ENCODE peak calls at places on chromosomes 13 and 19, in eight cellular contexts. Q is OCI-LY7, K is colonic mucosa, J is choroid plexus epithelial cell, E is IMR-90, F is cardiac muscle cell, M is HepG2, I is BJ. Y is an unnamed sample.

GRCh38 chr19:43618921-43619261 is 538 bp downstream of the ZNF428 start:
- DNase-seq in K (peak), F (peak), I (no peak), M (peak), Q (peak), E (peak), J (no peak), Y (no peak)

GRCh38 chr13:34346626-34347025 is 528.7 kb downstream of the RFC3 start:
- DNase-seq in J (peak), I (no peak), F (no peak), Q (no peak), E (no peak), M (no peak), K (no peak), Y (no peak)

GRCh38 chr13:59016250-59016649 is 1147.5 kb downstream of the DIAPH3 start:
- DNase-seq in J (peak), F (peak), Q (no peak), M (no peak), E (no peak), K (no peak), I (no peak), Y (no peak)

GRCh38 chr19:30690935-30691505 is 318.8 kb downstream of the ZNF536 start:
- DNase-seq in F (no peak), Q (no peak), K (no peak), J (no peak), I (no peak), E (no peak), M (no peak), Y (no peak)

GRCh38 chr13:113495494-113496251 is 5.2 kb upstream of the DCUN1D2 start:
- DNase-seq in K (no peak), Q (no peak), E (peak), J (peak), M (no peak), F (peak), I (no peak), Y (no peak)

GRCh38 chr19:11414544-11414943 is 4.6 kb downstream of the RGL3 start:
- DNase-seq in I (no peak), K (no peak), J (no peak), M (no peak), F (no peak), E (no peak), Q (no peak), Y (no peak)

GRCh38 chr19:13277104-13277809 is 127.0 kb downstream of the IER2 start:
- DNase-seq in I (peak), F (peak), J (peak), Q (peak), E (peak), K (peak), M (peak), Y (peak)

GRCh38 chr13:39023761-39024160 is 14.1 kb downstream of the PROSER1 start:
- DNase-seq in M (no peak), K (peak), Q (no peak), F (peak), J (peak), E (peak), I (no peak), Y (no peak)

GRCh38 chr13:99983401-99984133 is 2.0 kb downstream of the ZIC2 start:
- DNase-seq in Q (no peak), E (no peak), F (no peak), K (no peak), I (no peak), J (no peak), M (no peak), Y (no peak)

GRCh38 chr19:8259142-8259921 is 48.8 kb downstream of the CD320 start:
- DNase-seq in M (no peak), F (no peak), K (no peak), I (no peak), J (no peak), Q (no peak), E (no peak), Y (no peak)

GRCh38 chr19:32916969-32917611 is 47.5 kb upstream of the SLC7A9 start:
- DNase-seq in K (no peak), Q (no peak), E (no peak), F (no peak), J (peak), I (no peak), M (no peak), Y (no peak)

GRCh38 chr19:674282-675151 is 1.7 kb upstream of the FSTL3 start:
- DNase-seq in K (no peak), J (no peak), M (peak), E (no peak), I (no peak), Q (no peak), F (no peak), Y (no peak)

GRCh38 chr19:676343-677105 is at the start of gene FSTL3:
- DNase-seq in E (no peak), J (no peak), F (peak), K (no peak), I (no peak), M (no peak), Q (no peak), Y (no peak)

GRCh38 chr19:677201-677600 is 1.0 kb downstream of the FSTL3 start:
- DNase-seq in K (peak), J (peak), Q (no peak), F (peak), M (peak), I (no peak), E (peak), Y (peak)

GRCh38 chr19:677601-678380 is 1.6 kb downstream of the FSTL3 start:
- DNase-seq in M (no peak), I (no peak), F (no peak), Q (peak), K (no peak), J (peak), E (no peak), Y (no peak)

GRCh38 chr19:676007-676342 is 217 bp upstream of the FSTL3 start:
- DNase-seq in Q (no peak), I (no peak), M (no peak), J (no peak), E (no peak), F (no peak), K (no peak), Y (no peak)
- H3K4me3 ChIP-seq in Q (no peak), I (peak), M (peak), J (peak), E (peak), F (no peak), K (no peak), Y (peak)

GRCh38 chr19:56701895-56702294 is 30.3 kb upstream of the ZNF835 start:
- DNase-seq in Q (no peak), I (no peak), K (no peak), M (no peak), E (no peak), J (no peak), F (no peak), Y (no peak)

DNA sequence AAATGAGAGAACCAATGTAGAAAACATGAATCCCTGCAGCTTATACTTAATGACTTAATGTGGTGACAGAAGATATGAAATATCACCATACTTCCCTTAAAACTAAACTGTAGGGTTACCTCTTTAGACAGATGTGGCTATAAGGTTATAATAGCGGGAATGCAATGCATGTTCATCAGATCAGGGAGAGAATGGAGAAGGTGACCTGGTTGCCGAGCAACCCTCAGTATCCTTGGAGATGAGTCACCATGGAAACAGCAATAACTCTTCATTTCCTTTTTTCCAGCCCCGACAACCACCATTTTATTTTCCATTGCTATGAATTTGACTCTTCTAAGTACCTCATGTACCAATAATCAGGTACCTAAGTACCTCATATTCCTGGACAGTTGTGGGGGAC is 28.0 kb upstream of the ZNF835 start:
- DNase-seq in K (no peak), Q (no peak), M (no peak), I (no peak), F (no peak), J (no peak), E (no peak), Y (no peak)
- H3K4me3 ChIP-seq in K (no peak), Q (no peak), M (no peak), I (no peak), F (no peak), J (no peak), E (no peak), Y (no peak)

GRCh38 chr13:95553614-95554385 is 1.3 kb downstream of the CLDN10 start:
- DNase-seq in K (peak), Q (no peak), F (peak), I (no peak), E (no peak), J (no peak), M (no peak), Y (no peak)
- H3K4me3 ChIP-seq in K (peak), Q (no peak), F (no peak), I (no peak), E (no peak), J (no peak), M (no peak), Y (no peak)

GRCh38 chr13:60260440-60260839 is 96.7 kb upstream of the DIAPH3 start:
- DNase-seq in Q (peak), I (no peak), F (no peak), M (no peak), K (no peak), E (no peak), J (no peak), Y (no peak)
- H3K4me3 ChIP-seq in Q (no peak), I (no peak), F (no peak), M (no peak), K (no peak), E (no peak), J (no peak), Y (no peak)

GRCh38 chr13:110023729-110024645 is 237.6 kb upstream of the IRS2 start:
- DNase-seq in J (peak), E (peak), M (no peak), I (no peak), K (no peak), Q (no peak), F (peak), Y (peak)
- H3K4me3 ChIP-seq in J (no peak), E (no peak), M (no peak), I (no peak), K (no peak), Q (no peak), F (no peak), Y (no peak)

DNA sequence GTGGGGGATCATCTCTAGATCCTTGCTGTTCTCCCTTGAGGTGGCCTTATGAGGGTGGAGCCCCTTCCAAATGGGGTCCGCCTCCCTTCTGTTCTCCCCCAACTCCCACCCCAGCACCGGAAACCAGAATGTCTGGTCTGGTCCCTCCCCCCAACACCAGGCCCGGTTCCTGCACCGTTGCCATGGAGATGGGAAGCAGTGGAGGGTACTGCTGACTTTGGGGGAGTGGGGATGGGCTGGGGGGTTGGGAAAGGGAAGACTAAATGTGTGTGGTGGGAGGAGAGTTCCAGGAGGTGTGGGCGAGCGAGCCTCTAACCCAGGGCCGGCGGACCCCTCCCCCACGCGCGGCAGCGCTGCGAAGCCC is 1.7 kb downstream of the SHANK1 start:
- DNase-seq in I (no peak), Q (no peak), J (no peak), E (no peak), F (no peak), M (no peak), K (no peak), Y (no peak)
- H3K4me3 ChIP-seq in I (peak), Q (peak), J (no peak), E (peak), F (peak), M (no peak), K (no peak), Y (peak)

GRCh38 chr19:38939957-38940356 is 9.2 kb downstream of the MRPS12 start:
- DNase-seq in F (no peak), K (no peak), E (no peak), J (no peak), Q (no peak), M (no peak), I (no peak), Y (no peak)
- H3K4me3 ChIP-seq in F (no peak), K (no peak), E (no peak), J (no peak), Q (no peak), M (no peak), I (no peak), Y (no peak)

DNA sequence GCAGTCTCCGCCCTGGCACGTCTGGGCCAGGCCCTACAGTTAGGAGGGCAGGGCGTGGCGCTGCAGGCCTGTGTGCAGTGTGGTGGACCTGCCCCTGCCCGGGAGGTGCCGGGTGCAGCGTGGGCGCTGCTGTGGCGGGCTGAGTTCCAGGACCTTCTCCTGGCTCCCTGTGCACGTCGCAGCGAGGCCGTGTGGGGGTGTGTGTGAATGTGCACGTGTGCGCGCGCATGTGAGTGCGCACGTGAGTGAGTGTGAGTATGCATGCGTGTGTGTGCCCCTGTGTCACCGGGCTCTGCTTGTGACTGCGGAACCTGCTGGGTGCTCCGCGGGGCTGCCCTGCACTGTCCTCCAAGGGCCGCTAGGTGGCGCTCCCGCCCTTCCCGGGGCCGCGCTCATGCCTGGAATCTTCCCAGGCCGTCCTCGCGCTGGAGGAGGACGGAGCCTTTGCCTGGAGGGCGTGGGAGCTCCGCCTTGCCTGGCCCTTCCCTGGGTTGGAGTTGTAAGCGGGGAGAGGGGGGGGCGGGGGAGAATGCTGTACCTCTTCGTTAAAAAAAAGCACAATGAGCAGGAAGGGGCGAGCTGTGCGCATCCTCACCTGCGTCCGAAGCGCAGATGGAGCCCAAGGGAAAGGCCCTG is 79.3 kb downstream of the KDM4B start:
- DNase-seq in E (peak), Q (peak), M (peak), J (peak), I (no peak), K (peak), F (peak), Y (no peak)
- H3K4me3 ChIP-seq in E (no peak), Q (no peak), M (no peak), J (no peak), I (no peak), K (no peak), F (no peak), Y (no peak)

DNA sequence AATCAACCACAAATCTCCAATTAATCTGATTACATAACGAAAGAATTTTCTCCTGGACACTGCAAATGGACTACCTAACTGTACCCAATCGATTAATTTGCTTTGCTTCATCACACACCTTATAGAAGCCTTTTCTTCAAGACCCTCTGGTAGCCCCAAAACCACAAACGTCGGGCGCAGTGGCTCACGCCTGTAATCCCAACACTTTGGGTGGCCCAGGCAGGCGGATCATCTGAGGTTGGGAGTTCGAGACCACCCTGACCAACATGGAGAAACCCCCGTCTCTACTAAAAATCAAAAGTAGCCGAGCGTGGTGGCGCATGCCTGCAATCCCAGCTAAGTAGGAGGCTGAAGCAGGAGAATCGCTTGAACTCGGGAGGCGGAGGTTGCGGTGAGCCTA is 42.9 kb upstream of the ZNF429 start:
- DNase-seq in E (no peak), F (no peak), I (no peak), Q (no peak), K (no peak), J (no peak), M (no peak), Y (no peak)
- H3K4me3 ChIP-seq in E (no peak), F (peak), I (no peak), Q (no peak), K (no peak), J (no peak), M (no peak), Y (no peak)